ENCODE peak calls at places on chromosomes 12 and 14, in five cellular contexts. V is upper lobe of left lung, X is right cardiac atrium, F is small intestine, W is left ventricle myocardium inferior. H is an unnamed sample.

GRCh38 chr14:64444984-64445845 is 20.1 kb upstream of the AKAP5 start:
- DNase-seq in V (no peak), X (no peak), F (peak; percentile 18), W (no peak), H (peak; percentile 76)

GRCh38 chr12:93042684-93043083 is 113.6 kb upstream of the EEA1 start:
- DNase-seq in V (no peak), X (no peak), F (peak; percentile 90), W (no peak), H (no peak)

GRCh38 chr12:110180591-110181005 is 56.4 kb downstream of the IFT81 start:
- DNase-seq in V (no peak), X (no peak), F (no peak), W (no peak), H (peak; percentile 72)

GRCh38 chr14:65277580-65278270 is 134.8 kb upstream of the FUT8 start:
- DNase-seq in V (no peak), X (no peak), F (peak; percentile 37), W (no peak), H (no peak)

GRCh38 chr14:23538785-23539184 is 12.8 kb downstream of the ZFHX2 start:
- DNase-seq in V (no peak), X (peak; percentile 83), F (no peak), W (peak; percentile 46), H (no peak)

GRCh38 chr12:66555113-66555512 is 123.8 kb downstream of the GRIP1 start:
- DNase-seq in V (no peak), X (no peak), F (no peak), W (no peak), H (no peak)

GRCh38 chr14:58772814-58773620 is 135.3 kb downstream of the DACT1 start:
- DNase-seq in V (no peak), X (no peak), F (no peak), W (no peak), H (no peak)

GRCh38 chr12:62692884-62693283 is 226.3 kb downstream of the MON2 start:
- DNase-seq in V (no peak), X (no peak), F (no peak), W (no peak), H (peak; percentile 9)

GRCh38 chr12:66903782-66904396 is 225.0 kb upstream of the GRIP1 start:
- DNase-seq in V (no peak), X (no peak), F (no peak), W (no peak), H (no peak)

GRCh38 chr14:64856528-64857445 is 22.9 kb downstream of the SPTB start:
- DNase-seq in V (no peak), X (no peak), F (no peak), W (no peak), H (no peak)

GRCh38 chr12:93844385-93844784 is 167.2 kb downstream of the CRADD start:
- DNase-seq in V (no peak), X (no peak), F (no peak), W (no peak), H (no peak)

GRCh38 chr12:3216097-3216496 is 138.9 kb downstream of the TSPAN9 start:
- DNase-seq in V (no peak), X (peak; percentile 20), F (no peak), W (no peak), H (no peak)

GRCh38 chr12:3202734-3203446 is 125.7 kb downstream of the TSPAN9 start:
- DNase-seq in V (no peak), X (peak; percentile 84), F (peak; percentile 37), W (no peak), H (no peak)

GRCh38 chr12:5232826-5233500 is 189.3 kb downstream of the KCNA5 start:
- DNase-seq in V (no peak), X (no peak), F (no peak), W (no peak), H (no peak)

GRCh38 chr14:84068288-84068687 is 1461.7 kb upstream of the FLRT2 start:
- DNase-seq in V (no peak), X (no peak), F (no peak), W (no peak), H (no peak)

GRCh38 chr12:33605776-33606175 is 166.2 kb upstream of the SYT10 start:
- DNase-seq in V (no peak), X (no peak), F (peak; percentile 56), W (no peak), H (peak; percentile 58)

GRCh38 chr14:22314183-22314820 is 274.7 kb downstream of the DAD1 start:
- DNase-seq in V (peak; percentile 30), X (no peak), F (peak; percentile 51), W (no peak), H (peak; percentile 81)

GRCh38 chr14:56333361-56334279 is 215.4 kb downstream of the PELI2 start:
- DNase-seq in V (peak; percentile 36), X (no peak), F (peak; percentile 25), W (no peak), H (no peak)

GRCh38 chr14:23639891-23640523 is 3.8 kb downstream of the DHRS2 start:
- DNase-seq in V (no peak), X (no peak), F (no peak), W (no peak), H (no peak)

GRCh38 chr12:95802482-95803264 is 12.1 kb upstream of the NTN4 start:
- DNase-seq in V (peak; percentile 41), X (no peak), F (peak; percentile 83), W (no peak), H (peak; percentile 97)

GRCh38 chr14:104931771-104932675 is 7.3 kb downstream of the PLD4 start:
- DNase-seq in V (no peak), X (peak; percentile 66), F (no peak), W (peak; percentile 15), H (peak; percentile 14)

GRCh38 chr12:67991158-67991557 is 1.9 kb downstream of the IFNG-AS1 start:
- DNase-seq in V (no peak), X (no peak), F (no peak), W (no peak), H (no peak)

GRCh38 chr12:21813751-21814150 is 39.2 kb upstream of the KCNJ8 start:
- DNase-seq in V (no peak), X (no peak), F (no peak), W (no peak), H (no peak)
- H3K27ac ChIP-seq in V (no peak overlapping the region), X (no peak overlapping the region), F (no peak overlapping the region), W (peak overlapping the region; percentile 71), H (no peak overlapping the region)

GRCh38 chr14:100066984-100067383 is 1.8 kb downstream of the EVL start:
- DNase-seq in V (no peak), X (peak; percentile 60), F (no peak), W (no peak), H (no peak)
- H3K27ac ChIP-seq in V (peak overlapping the region; percentile 77), X (no peak overlapping the region), F (peak overlapping the region; percentile 88), W (peak overlapping the region; percentile 37), H (no peak overlapping the region)

DNA sequence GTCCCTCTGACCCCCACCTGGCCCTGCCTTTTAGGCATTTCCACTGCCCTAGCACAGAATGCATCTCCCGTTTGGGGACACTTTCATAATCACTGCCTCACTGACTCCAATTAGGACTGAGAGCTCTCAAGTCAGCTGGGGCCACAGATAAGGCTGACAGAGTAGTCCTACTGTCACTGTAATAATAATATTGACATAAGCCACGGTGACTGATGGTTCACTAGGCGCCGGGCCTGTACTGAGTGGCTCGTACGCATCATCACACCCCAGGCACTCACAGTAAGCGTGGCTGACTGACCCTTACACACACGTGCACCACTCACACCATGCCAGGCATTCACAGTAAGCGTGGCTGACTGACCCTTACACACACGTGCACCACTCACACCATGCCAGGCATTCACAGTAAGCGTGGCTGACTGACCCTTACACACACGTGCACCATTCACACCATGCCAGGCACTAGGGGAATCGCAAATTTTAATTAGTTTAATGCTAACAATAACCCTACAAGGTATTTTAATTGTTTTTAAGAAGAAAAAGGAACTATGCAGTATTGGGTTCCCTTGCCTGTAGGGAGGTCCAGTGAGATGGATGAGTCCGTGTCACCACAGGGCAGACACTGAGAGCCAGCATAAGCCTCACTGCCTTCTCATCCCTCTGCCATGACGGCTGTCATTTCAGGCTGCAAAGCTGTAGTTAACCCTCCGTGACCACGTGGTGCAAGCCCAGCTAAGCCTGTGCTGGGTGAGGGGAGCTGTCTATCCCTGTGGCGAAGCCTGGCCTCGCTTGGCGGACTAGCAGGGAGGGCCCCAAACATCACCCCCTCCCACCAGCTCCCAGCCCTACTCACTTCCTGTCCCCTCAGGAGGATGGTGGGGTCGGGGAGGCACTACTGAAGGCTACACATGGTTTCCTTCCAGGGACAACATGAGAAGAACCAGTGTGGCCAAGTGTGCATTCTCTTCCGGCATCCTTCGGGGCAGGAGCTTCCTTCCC is 87.9 kb downstream of the CHGA start:
- DNase-seq in V (no peak), X (peak; percentile 66), F (peak; percentile 51), W (no peak), H (no peak)
- H3K27ac ChIP-seq in V (no peak overlapping the region), X (peak overlapping the region; percentile 83), F (peak overlapping the region; percentile 83), W (peak overlapping the region; percentile 87), H (no peak overlapping the region)

GRCh38 chr12:41907550-41907949 is 237.1 kb downstream of the GXYLT1 start:
- DNase-seq in V (no peak), X (no peak), F (no peak), W (no peak), H (no peak)
- H3K27ac ChIP-seq in V (no peak overlapping the region), X (no peak overlapping the region), F (no peak overlapping the region), W (no peak overlapping the region), H (no peak overlapping the region)

GRCh38 chr12:510071-510825 is 50.5 kb downstream of the B4GALNT3 start:
- DNase-seq in V (peak; percentile 58), X (no peak), F (peak; percentile 66), W (no peak), H (no peak)
- H3K27ac ChIP-seq in V (peak overlapping the region; percentile 58), X (peak overlapping the region; percentile 74), F (peak overlapping the region; percentile 40), W (peak overlapping the region; percentile 30), H (no peak overlapping the region)

GRCh38 chr14:52551205-52551604 is 1.1 kb downstream of the TXNDC16 start:
- DNase-seq in V (no peak), X (no peak), F (no peak), W (no peak), H (no peak)

GRCh38 chr14:52551696-52552062 is 626 bp downstream of the TXNDC16 start:
- DNase-seq in V (peak; percentile 27), X (no peak), F (peak; percentile 47), W (no peak), H (no peak)

GRCh38 chr14:52553002-52553670 is 500 bp downstream of the GPR137C start:
- DNase-seq in V (peak; percentile 38), X (peak; percentile 66), F (peak; percentile 9), W (peak; percentile 25), H (peak; percentile 49)

GRCh38 chr14:52553671-52554575 is 1.3 kb downstream of the GPR137C start:
- DNase-seq in V (peak; percentile 91), X (peak; percentile 95), F (peak; percentile 89), W (peak; percentile 85), H (peak; percentile 77)

DNA sequence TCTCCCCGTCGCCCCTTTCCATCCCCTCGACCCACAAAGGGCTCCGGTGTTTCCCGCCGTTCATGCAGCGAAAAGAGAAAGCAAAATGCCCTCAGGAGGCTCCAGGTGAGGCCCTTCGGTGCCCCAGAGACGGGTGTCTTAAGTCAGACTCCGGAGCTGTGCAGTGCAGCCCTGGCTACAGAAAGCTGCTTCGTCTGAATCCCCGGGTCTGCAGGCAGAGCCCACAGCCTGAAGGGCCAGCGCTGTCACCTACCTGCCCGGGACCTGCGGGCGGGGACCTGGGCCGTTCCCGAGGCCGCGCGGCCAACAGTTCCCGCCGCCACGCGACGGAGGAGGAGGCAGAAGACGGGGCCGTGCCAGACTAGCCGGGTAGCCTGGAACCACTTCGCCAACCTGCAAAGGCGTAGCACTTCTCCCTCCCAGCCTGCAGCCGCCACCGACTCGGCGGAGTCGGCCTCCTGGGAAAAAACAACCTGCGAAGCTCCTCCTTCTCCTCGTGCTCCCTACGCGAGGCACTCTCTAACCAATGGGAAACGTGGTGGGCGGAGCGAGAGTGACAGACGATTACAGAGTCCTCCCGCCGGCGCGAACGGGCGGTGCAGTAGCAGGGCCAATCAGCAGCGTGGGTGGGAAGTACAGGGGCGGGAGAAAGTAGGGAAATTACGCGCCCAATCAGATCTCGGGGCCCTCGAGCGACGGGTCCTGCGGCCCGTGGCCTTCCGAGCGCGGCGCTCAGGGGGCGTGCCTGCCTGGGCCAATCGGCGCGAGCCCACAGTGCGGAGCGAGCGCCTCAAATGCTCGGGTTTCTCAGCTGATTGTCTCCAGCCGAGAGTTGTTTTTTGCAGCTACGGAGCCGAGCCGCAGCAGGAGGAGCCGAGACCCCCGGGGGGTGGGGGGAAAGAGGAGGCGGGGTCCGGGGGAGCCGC is at the start of the genes GPR137C and TXNDC16:
- DNase-seq in V (peak; percentile 100), X (peak; percentile 100), F (peak; percentile 100), W (peak; percentile 100), H (peak; percentile 100)
- H3K27ac ChIP-seq in V (peak within 1 kb of the TSS; percentile 94), X (peak within 1 kb of the TSS; percentile 80), F (peak within 1 kb of the TSS; percentile 94), W (peak within 1 kb of the TSS; percentile 89), H (peak within 1 kb of the TSS; percentile 60)

H was measured in trophoblast cell.